ENCODE peak calls at places on chromosomes 3 and 15, in five cellular contexts. N is H1, R is K562, P is HepG2, L is GM12878. J is an unnamed sample.

GRCh38 chr3:13879946-13880810 is at the start of gene WNT7A:
- DNase-seq in L (no peak), R (peak; percentile 77), P (no peak), N (no peak), J (no peak)

GRCh38 chr15:48641416-48641815 is 4.1 kb downstream of the FBN1 start:
- DNase-seq in N (no peak), P (no peak), L (peak; percentile 23), R (no peak), J (no peak)

GRCh38 chr3:166283856-166284255 is 446.6 kb upstream of the BCHE start:
- DNase-seq in L (no peak), P (no peak), N (no peak), R (no peak), J (no peak)

GRCh38 chr15:92636950-92637481 is 18.6 kb downstream of the FAM174B start:
- DNase-seq in P (no peak), R (peak; percentile 39), N (no peak), L (no peak), J (peak; percentile 12)

GRCh38 chr15:87609474-87609873 is 647.1 kb downstream of the NTRK3 start:
- DNase-seq in R (no peak), L (no peak), N (no peak), P (no peak), J (no peak)

GRCh38 chr3:184795493-184796198 is 16.3 kb upstream of the VPS8 start:
- DNase-seq in N (no peak), L (no peak), P (no peak), R (no peak), J (no peak)

GRCh38 chr3:4695846-4696245 is 202.7 kb downstream of the ITPR1 start:
- DNase-seq in N (no peak), R (no peak), L (no peak), P (no peak), J (no peak)

GRCh38 chr3:76683256-76683655 is 356.6 kb upstream of the ROBO2 start:
- DNase-seq in R (no peak), P (no peak), N (no peak), L (no peak), J (no peak)

GRCh38 chr3:43405888-43406636 is 119.7 kb downstream of the SNRK start:
- DNase-seq in L (no peak), P (no peak), N (no peak), R (no peak), J (no peak)

GRCh38 chr3:194485876-194486539 is 794 bp downstream of the ATP13A3 start:
- DNase-seq in L (no peak), N (no peak), P (no peak), R (peak; percentile 65), J (no peak)

GRCh38 chr3:7630351-7630911 is 769.5 kb downstream of the GRM7 start:
- DNase-seq in N (no peak), R (no peak), P (no peak), L (no peak), J (no peak)

GRCh38 chr3:25297667-25298585 is 130.1 kb upstream of the RARB start:
- DNase-seq in P (no peak), L (no peak), N (no peak), R (no peak), J (no peak)

GRCh38 chr3:181838940-181839914 is 127.5 kb downstream of the SOX2 start:
- DNase-seq in N (no peak), R (no peak), L (no peak), P (no peak), J (no peak)

GRCh38 chr15:43229977-43230376 is 9.2 kb upstream of the EPB42 start:
- DNase-seq in R (no peak), N (no peak), L (no peak), P (no peak), J (no peak)

GRCh38 chr3:68059628-68060027 is 405.2 kb upstream of the SUCLG2 start:
- DNase-seq in P (no peak), N (no peak), L (no peak), R (no peak), J (no peak)

DNA sequence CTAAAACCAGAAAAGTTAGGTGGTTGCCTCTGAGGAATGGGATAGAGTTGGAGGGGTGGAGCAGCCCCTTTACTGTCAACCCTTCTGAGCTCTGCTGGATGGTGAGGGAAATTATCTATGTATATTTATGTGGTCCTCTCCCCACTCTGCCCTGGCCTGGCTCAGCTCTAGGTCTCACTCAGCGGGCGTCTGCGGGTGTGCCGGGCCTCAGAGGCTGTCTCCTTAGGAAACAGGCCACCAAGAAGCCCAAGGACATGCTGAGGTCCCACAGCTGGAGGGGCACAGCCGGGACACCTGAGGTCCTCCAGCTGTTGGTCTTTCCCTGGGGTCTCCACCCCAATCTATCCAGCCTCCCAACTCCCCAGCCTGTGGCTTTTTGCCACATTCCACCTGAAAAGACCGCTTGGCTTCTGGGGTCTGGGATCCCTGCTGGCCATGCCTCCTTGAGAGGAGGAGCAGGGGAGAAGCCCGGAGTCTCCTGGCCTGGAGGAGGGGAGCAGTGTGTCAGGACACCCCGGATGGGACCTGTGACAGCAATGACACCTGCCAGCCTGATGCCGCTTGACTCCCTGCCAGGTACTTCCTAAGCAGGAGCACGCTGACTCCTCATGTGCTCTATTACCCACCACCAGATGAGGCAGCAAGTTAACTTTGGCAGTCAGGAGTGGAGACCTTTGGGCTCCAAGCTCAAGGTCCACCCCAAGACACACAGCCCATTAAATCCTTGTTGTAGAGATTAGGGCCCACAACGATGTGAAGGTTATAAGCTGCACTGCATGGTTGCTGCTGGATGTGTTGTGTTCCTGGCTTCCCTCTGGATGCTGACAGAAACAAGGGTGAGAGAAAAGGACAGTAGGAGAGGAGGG is at the start of gene SLC28A1:
- DNase-seq in R (no peak), P (peak; percentile 70), N (no peak), L (no peak), J (no peak)
- H3K9ac ChIP-seq in R (no peak within 1 kb of the TSS), P (peak within 1 kb of the TSS; percentile 62), N (no peak within 1 kb of the TSS), L (no peak within 1 kb of the TSS), J (no peak within 1 kb of the TSS)

DNA sequence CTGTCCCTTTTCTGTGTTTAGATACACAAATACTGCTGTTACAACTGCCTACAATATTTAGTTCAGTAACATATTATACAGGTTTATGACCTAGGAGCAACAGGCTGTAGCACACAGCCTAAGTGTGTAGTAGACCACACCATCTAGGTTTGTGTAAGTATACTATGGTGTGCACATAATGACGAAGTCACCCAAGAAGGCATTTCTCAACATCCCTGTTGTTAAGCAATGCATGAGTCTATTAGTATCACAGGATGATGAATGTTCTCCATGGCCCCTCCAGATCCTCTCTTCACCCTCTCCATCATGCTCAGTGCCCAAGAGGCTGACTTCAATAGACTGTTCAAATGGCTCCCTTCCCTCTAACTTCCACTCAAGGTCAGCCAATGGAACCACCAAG is 14.6 kb upstream of the SEC62 start:
- DNase-seq in P (no peak), R (no peak), L (no peak), N (no peak), J (no peak)
- TF ChIP-seq SRF in P (no peak), R (no peak), L (no peak), N (no peak), J (no peak)

GRCh38 chr15:98712845-98713584 is 64.7 kb downstream of the IGF1R start:
- DNase-seq in P (no peak), R (no peak), L (no peak), N (no peak), J (no peak)

GRCh38 chr15:98711810-98712209 is 63.5 kb downstream of the IGF1R start:
- DNase-seq in P (no peak), L (no peak), N (no peak), R (no peak), J (no peak)

GRCh38 chr15:98715401-98715800 is 67.1 kb downstream of the IGF1R start:
- DNase-seq in N (no peak), P (no peak), L (no peak), R (no peak), J (no peak)

GRCh38 chr15:98714906-98715305 is 66.6 kb downstream of the IGF1R start:
- DNase-seq in R (no peak), P (no peak), N (no peak), L (no peak), J (no peak)

DNA sequence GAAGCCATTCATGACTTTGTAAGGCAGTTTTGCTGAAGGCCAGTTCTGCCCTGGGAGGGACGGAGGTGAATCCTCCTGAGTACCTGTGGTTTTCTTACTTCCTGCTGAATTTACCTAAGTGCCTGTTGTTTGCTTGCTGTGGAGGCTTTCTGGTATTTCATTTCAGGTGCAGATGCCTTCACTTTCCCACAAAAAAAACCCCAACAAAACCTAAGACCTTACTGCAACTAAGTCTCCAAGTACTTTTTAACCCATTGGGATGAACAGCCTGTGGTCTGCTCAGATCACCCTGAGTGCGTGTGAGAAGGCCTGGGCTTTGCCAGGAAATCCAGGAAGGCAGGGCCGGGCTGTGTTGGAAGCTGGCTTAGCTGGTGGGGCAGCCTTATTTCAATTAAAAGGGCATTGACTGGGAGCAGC is 65.3 kb downstream of the IGF1R start:
- DNase-seq in L (peak; percentile 37), R (no peak), P (no peak), N (no peak), J (no peak)
- H4K20me1 ChIP-seq in L (no peaks in the 10 kb centered on the region), R (peaks cover 38% of the 10 kb centered on the region), P (peaks cover 88% of the 10 kb centered on the region), N (peaks cover 57% of the 10 kb centered on the region), J (no peaks in the 10 kb centered on the region)

DNA sequence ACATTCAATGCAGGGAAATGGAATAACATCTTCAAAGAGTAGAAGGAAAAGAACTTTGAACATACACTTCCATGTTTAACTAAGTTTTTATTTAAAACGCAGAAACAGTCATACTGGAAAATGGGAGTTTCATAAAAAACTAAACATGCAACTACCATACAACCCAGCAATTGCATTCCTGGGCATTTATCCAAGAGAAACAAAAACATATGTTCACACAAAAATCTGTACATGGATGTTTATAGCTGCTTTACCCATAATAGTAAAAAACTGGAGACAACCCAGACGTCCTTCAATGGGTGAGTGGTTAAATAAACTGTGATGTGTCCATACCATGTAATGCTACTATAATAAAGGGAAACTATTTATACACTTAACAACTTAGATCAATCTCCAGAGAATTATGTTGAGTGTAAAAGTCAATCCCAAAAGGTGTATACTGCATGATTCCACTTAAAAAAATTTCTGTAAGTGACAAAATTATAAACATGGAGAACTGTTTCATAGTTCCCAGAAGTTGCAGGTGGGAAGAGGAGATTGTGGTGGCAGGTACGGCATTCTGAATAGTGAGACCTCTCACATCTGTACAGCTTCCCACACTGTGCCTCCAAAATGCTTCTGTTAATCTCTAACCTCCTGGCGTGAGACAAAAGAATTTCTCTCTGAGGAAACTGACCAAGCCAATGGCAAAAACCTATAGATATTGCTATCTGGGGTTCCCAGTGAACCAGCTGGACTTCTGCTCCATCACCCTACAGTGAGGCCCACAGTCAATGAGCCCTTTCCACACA is 23.1 kb downstream of the ISG20 start:
- DNase-seq in L (no peak), R (no peak), P (no peak), N (no peak), J (no peak)
- H3K9ac ChIP-seq in L (no peak overlapping the region), R (no peak overlapping the region), P (no peak overlapping the region), N (no peak overlapping the region), J (no peak overlapping the region)